ENCODE peak calls at places on chromosomes 3 and 15, in eight cellular contexts. N is posterior cingulate gyrus, O is fibroblast of lung, F is myocyte, Q is EL, X is HL-60, S is GM23338, T is foreskin keratinocyte. V is an unnamed sample.

GRCh38 chr15:66941791-66942190 is 123.6 kb upstream of the SMAD3 start:
- DNase-seq in N (no peak), O (no peak), X (no peak), S (no peak), T (no peak), F (no peak), Q (no peak), V (no peak)

GRCh38 chr15:82571722-82572222 is 31.5 kb upstream of the RPS17 start:
- DNase-seq in T (no peak), S (peak), Q (peak), F (peak), N (peak), O (peak), X (no peak), V (peak)

GRCh38 chr3:98600412-98601095 is 7.1 kb upstream of the CPOX start:
- DNase-seq in X (no peak), O (no peak), N (no peak), T (no peak), S (no peak), Q (no peak), F (no peak), V (no peak)

GRCh38 chr3:14477311-14477935 is 62.7 kb downstream of the GRIP2 start:
- DNase-seq in X (no peak), Q (no peak), N (no peak), S (no peak), T (no peak), O (no peak), F (no peak), V (no peak)

GRCh38 chr15:83698294-83698693 is 44.4 kb downstream of the ADAMTSL3 start:
- DNase-seq in X (no peak), N (no peak), T (peak), F (peak), Q (peak), O (no peak), S (no peak), V (peak)

GRCh38 chr15:92098869-92099268 is 245.4 kb downstream of the SLCO3A1 start:
- DNase-seq in N (peak), O (no peak), T (no peak), F (peak), S (peak), X (no peak), Q (no peak), V (no peak)

GRCh38 chr3:184541886-184542562 is 19.6 kb upstream of the EPHB3 start:
- DNase-seq in O (no peak), F (no peak), T (no peak), S (no peak), X (no peak), N (no peak), Q (no peak), V (no peak)

GRCh38 chr3:100169186-100169585 is 54.9 kb upstream of the FILIP1L start:
- DNase-seq in S (no peak), N (no peak), O (no peak), T (no peak), Q (no peak), F (no peak), X (no peak), V (no peak)

V was measured in GM03348.